ENCODE peak calls at places on chromosomes 11 and 22, in six cellular contexts. V is Calu3, D is foreskin keratinocyte, M is SK-N-DZ, Z is GM03348, X is kidney. G is an unnamed sample.

GRCh38 chr22:24703101-24703500 is 71.4 kb downstream of the PIWIL3 start:
- DNase-seq in Z (no peak), X (no peak), D (peak), M (no peak), V (no peak), G (no peak)

GRCh38 chr11:17156283-17156682 is 51.5 kb downstream of the PIK3C2A start:
- DNase-seq in V (no peak), M (no peak), X (no peak), D (no peak), Z (no peak), G (no peak)

GRCh38 chr11:43861141-43861540 is 19.5 kb upstream of the ALKBH3 start:
- DNase-seq in M (no peak), Z (no peak), X (no peak), V (no peak), D (no peak), G (no peak)

GRCh38 chr11:78054971-78055370 is 8.7 kb upstream of the THRSP start:
- DNase-seq in Z (no peak), X (no peak), V (no peak), M (no peak), D (no peak), G (no peak)

GRCh38 chr11:94832604-94833238 is 64.6 kb downstream of the AMOTL1 start:
- DNase-seq in X (no peak), Z (no peak), D (no peak), V (no peak), M (no peak), G (no peak)

GRCh38 chr11:76910620-76911414 is 50.1 kb downstream of the ACER3 start:
- DNase-seq in D (no peak), M (no peak), X (peak), V (no peak), Z (no peak), G (no peak)

GRCh38 chr11:72773291-72773690 is 20.6 kb downstream of the STARD10 start:
- DNase-seq in X (no peak), M (peak), Z (peak), V (no peak), D (peak), G (peak)

GRCh38 chr22:43554259-43554636 is 142.4 kb downstream of the MPPED1 start:
- DNase-seq in V (no peak), M (no peak), Z (no peak), X (no peak), D (no peak), G (no peak)

GRCh38 chr11:95088946-95089619 is 563 bp upstream of the ENDOD1 start:
- DNase-seq in D (no peak), V (peak), M (no peak), X (no peak), Z (no peak), G (no peak)

GRCh38 chr22:22681221-22681739 is 36.9 kb downstream of the GGTLC2 start:
- DNase-seq in M (peak), V (no peak), Z (no peak), X (no peak), D (no peak), G (no peak)

GRCh38 chr11:57787920-57788716 is 26.5 kb downstream of the CTNND1 start:
- DNase-seq in M (no peak), Z (peak), V (no peak), X (no peak), D (peak), G (no peak)

GRCh38 chr11:128394436-128395089 is 192.8 kb downstream of the ETS1 start:
- DNase-seq in D (no peak), M (no peak), Z (no peak), V (no peak), X (no peak), G (no peak)

GRCh38 chr11:13007702-13008435 is 1.2 kb upstream of the RASSF10 start:
- DNase-seq in Z (no peak), X (no peak), V (peak), M (no peak), D (peak), G (peak)

GRCh38 chr22:29587938-29588699 is 7.2 kb upstream of the NIPSNAP1 start:
- DNase-seq in X (no peak), D (peak), Z (peak), V (peak), M (no peak), G (no peak)

GRCh38 chr11:61482513-61482912 is 26.0 kb upstream of the LRRC10B start:
- DNase-seq in M (peak), Z (peak), X (no peak), D (no peak), V (peak), G (peak)

GRCh38 chr11:134675983-134676382 is 263.9 kb upstream of the B3GAT1 start:
- DNase-seq in M (no peak), X (no peak), Z (no peak), D (no peak), V (no peak), G (no peak)

GRCh38 chr11:107496011-107496410 is 38.4 kb upstream of the CWF19L2 start:
- DNase-seq in M (no peak), D (peak), Z (peak), V (no peak), X (no peak), G (no peak)

GRCh38 chr11:85685820-85686459 is at the start of gene CCDC89:
- DNase-seq in X (peak), M (peak), V (no peak), D (peak), Z (peak), G (peak)

GRCh38 chr11:105673089-105673488 is 63.2 kb downstream of the GRIA4 start:
- DNase-seq in M (no peak), V (peak), D (peak), Z (peak), X (no peak), G (no peak)

GRCh38 chr11:75337195-75337654 is 14.2 kb downstream of the ARRB1 start:
- DNase-seq in X (no peak), M (no peak), V (no peak), Z (peak), D (peak), G (no peak)

GRCh38 chr11:34267440-34267839 is 90.4 kb downstream of the ABTB2 start:
- DNase-seq in M (no peak), Z (no peak), V (no peak), D (no peak), X (no peak), G (no peak)